ENCODE peak calls at places on chromosomes 5 and 9, in eight cellular contexts. One of them, this sample, is unnamed.

GRCh38 chr5:43482490-43483064 is 1.1 kb downstream of the TMEM267 start:
- DNase-seq in effector CD4-positive, alpha-beta T cell: no peak
- DNase-seq in mammary epithelial cell: peak
- DNase-seq in astrocyte of the spinal cord: peak
- DNase-seq in endothelial cell: no peak
- DNase-seq in globus pallidus: no peak
- DNase-seq in ELR: peak
- DNase-seq in stimulated activated CD4-positive, alpha-beta T cell treated with anti-CD3 and anti-CD28 coated beads, Interleukin-4, amount 100 ng/mL, for 48 hours: no peak
- DNase-seq in this sample: no peak

GRCh38 chr5:165559645-165560044 is 2054.2 kb downstream of the MAT2B start:
- DNase-seq in endothelial cell: no peak
- DNase-seq in effector CD4-positive, alpha-beta T cell: no peak
- DNase-seq in mammary epithelial cell: no peak
- DNase-seq in stimulated activated CD4-positive, alpha-beta T cell treated with anti-CD3 and anti-CD28 coated beads, Interleukin-4, amount 100 ng/mL, for 48 hours: no peak
- DNase-seq in astrocyte of the spinal cord: no peak
- DNase-seq in globus pallidus: no peak
- DNase-seq in ELR: no peak
- DNase-seq in this sample: no peak

GRCh38 chr5:67723873-67724272 is 491.7 kb upstream of the PIK3R1 start:
- DNase-seq in astrocyte of the spinal cord: no peak
- DNase-seq in stimulated activated CD4-positive, alpha-beta T cell treated with anti-CD3 and anti-CD28 coated beads, Interleukin-4, amount 100 ng/mL, for 48 hours: no peak
- DNase-seq in globus pallidus: peak
- DNase-seq in mammary epithelial cell: no peak
- DNase-seq in effector CD4-positive, alpha-beta T cell: no peak
- DNase-seq in endothelial cell: no peak
- DNase-seq in ELR: no peak
- DNase-seq in this sample: no peak

GRCh38 chr9:129436751-129437625 is 183.9 kb downstream of the C9orf50 start:
- DNase-seq in ELR: peak
- DNase-seq in effector CD4-positive, alpha-beta T cell: peak
- DNase-seq in astrocyte of the spinal cord: peak
- DNase-seq in endothelial cell: peak
- DNase-seq in mammary epithelial cell: peak
- DNase-seq in globus pallidus: no peak
- DNase-seq in stimulated activated CD4-positive, alpha-beta T cell treated with anti-CD3 and anti-CD28 coated beads, Interleukin-4, amount 100 ng/mL, for 48 hours: no peak
- DNase-seq in this sample: peak

GRCh38 chr9:136023401-136024225 is 62.4 kb upstream of the UBAC1 start:
- DNase-seq in ELR: peak
- DNase-seq in effector CD4-positive, alpha-beta T cell: no peak
- DNase-seq in astrocyte of the spinal cord: peak
- DNase-seq in mammary epithelial cell: peak
- DNase-seq in endothelial cell: no peak
- DNase-seq in stimulated activated CD4-positive, alpha-beta T cell treated with anti-CD3 and anti-CD28 coated beads, Interleukin-4, amount 100 ng/mL, for 48 hours: no peak
- DNase-seq in globus pallidus: no peak
- DNase-seq in this sample: no peak

GRCh38 chr5:43854697-43855292 is 251.8 kb downstream of the NNT start:
- DNase-seq in globus pallidus: no peak
- DNase-seq in stimulated activated CD4-positive, alpha-beta T cell treated with anti-CD3 and anti-CD28 coated beads, Interleukin-4, amount 100 ng/mL, for 48 hours: no peak
- DNase-seq in ELR: no peak
- DNase-seq in effector CD4-positive, alpha-beta T cell: no peak
- DNase-seq in astrocyte of the spinal cord: no peak
- DNase-seq in endothelial cell: no peak
- DNase-seq in mammary epithelial cell: no peak
- DNase-seq in this sample: no peak

GRCh38 chr5:179120421-179120861 is 60.3 kb downstream of the ZNF354C start:
- DNase-seq in stimulated activated CD4-positive, alpha-beta T cell treated with anti-CD3 and anti-CD28 coated beads, Interleukin-4, amount 100 ng/mL, for 48 hours: no peak
- DNase-seq in endothelial cell: no peak
- DNase-seq in globus pallidus: no peak
- DNase-seq in effector CD4-positive, alpha-beta T cell: no peak
- DNase-seq in ELR: no peak
- DNase-seq in astrocyte of the spinal cord: no peak
- DNase-seq in mammary epithelial cell: no peak
- DNase-seq in this sample: no peak

GRCh38 chr5:87361031-87361443 is 51.7 kb downstream of the CCNH start:
- DNase-seq in astrocyte of the spinal cord: peak
- DNase-seq in stimulated activated CD4-positive, alpha-beta T cell treated with anti-CD3 and anti-CD28 coated beads, Interleukin-4, amount 100 ng/mL, for 48 hours: no peak
- DNase-seq in mammary epithelial cell: no peak
- DNase-seq in endothelial cell: no peak
- DNase-seq in ELR: no peak
- DNase-seq in effector CD4-positive, alpha-beta T cell: no peak
- DNase-seq in globus pallidus: no peak
- DNase-seq in this sample: no peak

GRCh38 chr5:125056641-125057345 is 310.4 kb upstream of the ZNF608 start:
- DNase-seq in astrocyte of the spinal cord: no peak
- DNase-seq in globus pallidus: no peak
- DNase-seq in endothelial cell: no peak
- DNase-seq in mammary epithelial cell: peak
- DNase-seq in stimulated activated CD4-positive, alpha-beta T cell treated with anti-CD3 and anti-CD28 coated beads, Interleukin-4, amount 100 ng/mL, for 48 hours: no peak
- DNase-seq in effector CD4-positive, alpha-beta T cell: no peak
- DNase-seq in ELR: no peak
- DNase-seq in this sample: no peak

GRCh38 chr5:150022681-150023080 is 22.1 kb downstream of the HMGXB3 start:
- DNase-seq in effector CD4-positive, alpha-beta T cell: no peak
- DNase-seq in ELR: no peak
- DNase-seq in globus pallidus: no peak
- DNase-seq in stimulated activated CD4-positive, alpha-beta T cell treated with anti-CD3 and anti-CD28 coated beads, Interleukin-4, amount 100 ng/mL, for 48 hours: no peak
- DNase-seq in endothelial cell: no peak
- DNase-seq in astrocyte of the spinal cord: no peak
- DNase-seq in mammary epithelial cell: no peak
- DNase-seq in this sample: no peak

GRCh38 chr9:132014218-132014800 is 65.4 kb downstream of the MED27 start:
- DNase-seq in endothelial cell: no peak
- DNase-seq in stimulated activated CD4-positive, alpha-beta T cell treated with anti-CD3 and anti-CD28 coated beads, Interleukin-4, amount 100 ng/mL, for 48 hours: no peak
- DNase-seq in ELR: no peak
- DNase-seq in astrocyte of the spinal cord: no peak
- DNase-seq in mammary epithelial cell: no peak
- DNase-seq in globus pallidus: no peak
- DNase-seq in effector CD4-positive, alpha-beta T cell: no peak
- DNase-seq in this sample: no peak

GRCh38 chr5:151718168-151718567 is 31.5 kb upstream of the SPARC start:
- DNase-seq in ELR: peak
- DNase-seq in stimulated activated CD4-positive, alpha-beta T cell treated with anti-CD3 and anti-CD28 coated beads, Interleukin-4, amount 100 ng/mL, for 48 hours: no peak
- DNase-seq in endothelial cell: no peak
- DNase-seq in mammary epithelial cell: no peak
- DNase-seq in astrocyte of the spinal cord: peak
- DNase-seq in effector CD4-positive, alpha-beta T cell: no peak
- DNase-seq in globus pallidus: no peak
- DNase-seq in this sample: no peak

GRCh38 chr5:76393035-76393680 is 9.9 kb upstream of the IQGAP2 start:
- DNase-seq in ELR: no peak
- DNase-seq in endothelial cell: no peak
- DNase-seq in globus pallidus: no peak
- DNase-seq in astrocyte of the spinal cord: no peak
- DNase-seq in effector CD4-positive, alpha-beta T cell: no peak
- DNase-seq in stimulated activated CD4-positive, alpha-beta T cell treated with anti-CD3 and anti-CD28 coated beads, Interleukin-4, amount 100 ng/mL, for 48 hours: no peak
- DNase-seq in mammary epithelial cell: no peak
- DNase-seq in this sample: no peak

GRCh38 chr5:169160405-169160901 is 140.5 kb downstream of the SLIT3 start:
- DNase-seq in ELR: peak
- DNase-seq in astrocyte of the spinal cord: peak
- DNase-seq in globus pallidus: no peak
- DNase-seq in stimulated activated CD4-positive, alpha-beta T cell treated with anti-CD3 and anti-CD28 coated beads, Interleukin-4, amount 100 ng/mL, for 48 hours: no peak
- DNase-seq in mammary epithelial cell: peak
- DNase-seq in endothelial cell: no peak
- DNase-seq in effector CD4-positive, alpha-beta T cell: no peak
- DNase-seq in this sample: no peak

GRCh38 chr9:111282940-111283339 is 47.1 kb downstream of the OR2K2 start:
- DNase-seq in mammary epithelial cell: no peak
- DNase-seq in effector CD4-positive, alpha-beta T cell: no peak
- DNase-seq in astrocyte of the spinal cord: no peak
- DNase-seq in ELR: no peak
- DNase-seq in endothelial cell: no peak
- DNase-seq in globus pallidus: no peak
- DNase-seq in stimulated activated CD4-positive, alpha-beta T cell treated with anti-CD3 and anti-CD28 coated beads, Interleukin-4, amount 100 ng/mL, for 48 hours: no peak
- DNase-seq in this sample: no peak

GRCh38 chr5:74916831-74917710 is 50.9 kb upstream of the FAM169A start:
- DNase-seq in mammary epithelial cell: peak
- DNase-seq in stimulated activated CD4-positive, alpha-beta T cell treated with anti-CD3 and anti-CD28 coated beads, Interleukin-4, amount 100 ng/mL, for 48 hours: no peak
- DNase-seq in effector CD4-positive, alpha-beta T cell: no peak
- DNase-seq in endothelial cell: no peak
- DNase-seq in ELR: peak
- DNase-seq in globus pallidus: no peak
- DNase-seq in astrocyte of the spinal cord: peak
- DNase-seq in this sample: no peak

GRCh38 chr9:125902224-125902623 is 155.1 kb downstream of the PBX3 start:
- DNase-seq in endothelial cell: no peak
- DNase-seq in effector CD4-positive, alpha-beta T cell: no peak
- DNase-seq in mammary epithelial cell: peak
- DNase-seq in globus pallidus: no peak
- DNase-seq in stimulated activated CD4-positive, alpha-beta T cell treated with anti-CD3 and anti-CD28 coated beads, Interleukin-4, amount 100 ng/mL, for 48 hours: no peak
- DNase-seq in astrocyte of the spinal cord: no peak
- DNase-seq in ELR: peak
- DNase-seq in this sample: no peak

GRCh38 chr5:161286066-161286655 is 260.4 kb downstream of the GABRB2 start:
- DNase-seq in stimulated activated CD4-positive, alpha-beta T cell treated with anti-CD3 and anti-CD28 coated beads, Interleukin-4, amount 100 ng/mL, for 48 hours: no peak
- DNase-seq in mammary epithelial cell: no peak
- DNase-seq in effector CD4-positive, alpha-beta T cell: no peak
- DNase-seq in astrocyte of the spinal cord: no peak
- DNase-seq in ELR: no peak
- DNase-seq in endothelial cell: no peak
- DNase-seq in globus pallidus: no peak
- DNase-seq in this sample: no peak

This sample was measured in T-helper 1 cell.